ENCODE peak calls at places on chromosomes 16 and 17, in nine cellular contexts. V is NT2/D1; C is HT1080; W is central memory CD8-positive, alpha-beta T cell; Z is GM23338; O is EL; N is non-pigmented ciliary epithelial cell; G is iPS DF 6.9; F is KG1. K is an unnamed sample.

GRCh38 chr17:65466547-65466946 is 94.9 kb downstream of the AXIN2 start:
- DNase-seq in F (no peak), V (no peak), C (no peak), Z (no peak), W (no peak), G (no peak), N (no peak), O (no peak), K (no peak)

GRCh38 chr17:27849474-27850185 is 43.5 kb downstream of the LYRM9 start:
- DNase-seq in Z (peak; percentile 24), V (peak; percentile 39), C (no peak), G (no peak), F (no peak), W (no peak), O (no peak), N (no peak), K (no peak)

GRCh38 chr16:82845076-82845475 is 218.3 kb downstream of the CDH13 start:
- DNase-seq in O (no peak), Z (no peak), G (no peak), F (no peak), N (no peak), W (no peak), V (no peak), C (no peak), K (no peak)

GRCh38 chr16:70646260-70647241 is at the start of gene IL34:
- DNase-seq in W (no peak), O (no peak), N (no peak), C (no peak), G (no peak), Z (no peak), F (no peak), V (no peak), K (no peak)

GRCh38 chr16:27515874-27516353 is 33.8 kb downstream of the GTF3C1 start:
- DNase-seq in F (no peak), O (peak; percentile 18), N (no peak), V (peak; percentile 36), C (peak; percentile 43), Z (peak; percentile 72), G (peak; percentile 31), W (no peak), K (peak; percentile 39)

GRCh38 chr16:83728518-83728917 is 79.3 kb upstream of the HSBP1 start:
- DNase-seq in W (no peak), V (no peak), F (no peak), N (no peak), Z (no peak), O (no peak), C (no peak), G (no peak), K (no peak)

GRCh38 chr17:50432125-50432762 is 6.2 kb downstream of the ACSF2 start:
- DNase-seq in Z (no peak), N (no peak), F (no peak), G (no peak), O (no peak), V (no peak), W (no peak), C (no peak), K (no peak)

GRCh38 chr17:55521193-55521592 is 9.9 kb upstream of the SMIM36 start:
- DNase-seq in O (no peak), V (no peak), C (no peak), G (no peak), N (no peak), W (no peak), F (no peak), Z (no peak), K (no peak)

GRCh38 chr17:69179227-69179952 is 37.7 kb upstream of the ABCA6 start:
- DNase-seq in N (no peak), Z (peak; percentile 8), G (no peak), C (no peak), V (no peak), F (no peak), O (peak; percentile 62), W (no peak), K (no peak)

GRCh38 chr17:5837055-5837491 is 233.1 kb upstream of the WSCD1 start:
- DNase-seq in N (peak; percentile 22), C (peak; percentile 94), G (no peak), V (no peak), W (no peak), O (peak; percentile 73), Z (no peak), F (no peak), K (no peak)

GRCh38 chr16:23709536-23709935 is 3.5 kb downstream of the ERN2 start:
- DNase-seq in N (no peak), O (no peak), F (no peak), V (no peak), C (no peak), G (no peak), W (no peak), Z (no peak), K (no peak)

GRCh38 chr16:35152067-35152627 is 1692.7 kb downstream of the TP53TG3F start:
- DNase-seq in Z (no peak), G (no peak), F (no peak), N (no peak), V (no peak), O (no peak), C (no peak), W (no peak), K (no peak)

GRCh38 chr16:21656795-21657768 is 4.7 kb upstream of the IGSF6 start:
- DNase-seq in W (no peak), V (peak; percentile 20), G (no peak), C (peak; percentile 56), F (no peak), O (peak; percentile 58), Z (peak; percentile 81), N (no peak), K (no peak)

GRCh38 chr17:64004903-64005733 is 7.0 kb downstream of the PRR29 start:
- DNase-seq in V (no peak), F (no peak), G (no peak), N (no peak), Z (no peak), O (no peak), C (no peak), W (no peak), K (no peak)

GRCh38 chr16:32116080-32116479 is 137.0 kb upstream of the TP53TG3D start:
- DNase-seq in F (no peak), W (no peak), O (no peak), V (no peak), Z (no peak), C (no peak), N (no peak), G (no peak), K (no peak)

GRCh38 chr17:27862848-27863247 is 30.3 kb downstream of the LYRM9 start:
- DNase-seq in F (no peak), V (no peak), C (no peak), G (no peak), N (no peak), Z (no peak), W (no peak), O (no peak), K (no peak)

GRCh38 chr17:30292490-30292858 is 730 bp upstream of the BLMH start:
- DNase-seq in O (no peak), N (no peak), C (no peak), F (no peak), G (no peak), V (no peak), Z (peak; percentile 6), W (no peak), K (no peak)